ENCODE peak calls at places on chromosomes 2 and 18, in five cellular contexts. U, I, C, Z and G are unnamed samples.

GRCh38 chr18:50862401-50862800 is 16.5 kb upstream of the ME2 start:
- DNase-seq in U (no peak), I (no peak), C (no peak), Z (no peak), G (no peak)

GRCh38 chr2:50333501-50334228 is 698.3 kb downstream of the NRXN1 start:
- DNase-seq in U (no peak), I (no peak), C (no peak), Z (no peak), G (no peak)

GRCh38 chr2:152781210-152781609 is 62.8 kb downstream of the ARL6IP6 start:
- DNase-seq in U (no peak), I (no peak), C (no peak), Z (no peak), G (no peak)

GRCh38 chr18:25814841-25815458 is 275.5 kb downstream of the SS18 start:
- DNase-seq in U (no peak), I (peak; percentile 3), C (no peak), Z (no peak), G (peak; percentile 65)

GRCh38 chr2:28366496-28367282 is 26.0 kb upstream of the FOSL2 start:
- DNase-seq in U (no peak), I (peak; percentile 83), C (no peak), Z (peak; percentile 86), G (peak; percentile 93)

GRCh38 chr18:1680108-1680507 is 775.4 kb downstream of the ADCYAP1 start:
- DNase-seq in U (no peak), I (no peak), C (no peak), Z (no peak), G (no peak)

GRCh38 chr2:210966330-210966729 is 409.9 kb downstream of the CPS1 start:
- DNase-seq in U (no peak), I (no peak), C (no peak), Z (no peak), G (no peak)

GRCh38 chr2:26412091-26412673 is 10.5 kb downstream of the DRC1 start:
- DNase-seq in U (no peak), I (no peak), C (no peak), Z (no peak), G (no peak)

GRCh38 chr2:120854766-120855530 is 119.3 kb downstream of the GLI2 start:
- DNase-seq in U (no peak), I (no peak), C (no peak), Z (no peak), G (no peak)

GRCh38 chr2:96131818-96132745 is 6.2 kb downstream of the ASTL start:
- DNase-seq in U (no peak), I (no peak), C (no peak), Z (no peak), G (no peak)

GRCh38 chr2:150076281-150076680 is 411.2 kb downstream of the RND3 start:
- DNase-seq in U (no peak), I (no peak), C (peak; percentile 82), Z (no peak), G (no peak)

GRCh38 chr18:57585421-57585820 is 1.1 kb downstream of the FECH start:
- DNase-seq in U (no peak), I (no peak), C (peak; percentile 40), Z (no peak), G (no peak)

DNA sequence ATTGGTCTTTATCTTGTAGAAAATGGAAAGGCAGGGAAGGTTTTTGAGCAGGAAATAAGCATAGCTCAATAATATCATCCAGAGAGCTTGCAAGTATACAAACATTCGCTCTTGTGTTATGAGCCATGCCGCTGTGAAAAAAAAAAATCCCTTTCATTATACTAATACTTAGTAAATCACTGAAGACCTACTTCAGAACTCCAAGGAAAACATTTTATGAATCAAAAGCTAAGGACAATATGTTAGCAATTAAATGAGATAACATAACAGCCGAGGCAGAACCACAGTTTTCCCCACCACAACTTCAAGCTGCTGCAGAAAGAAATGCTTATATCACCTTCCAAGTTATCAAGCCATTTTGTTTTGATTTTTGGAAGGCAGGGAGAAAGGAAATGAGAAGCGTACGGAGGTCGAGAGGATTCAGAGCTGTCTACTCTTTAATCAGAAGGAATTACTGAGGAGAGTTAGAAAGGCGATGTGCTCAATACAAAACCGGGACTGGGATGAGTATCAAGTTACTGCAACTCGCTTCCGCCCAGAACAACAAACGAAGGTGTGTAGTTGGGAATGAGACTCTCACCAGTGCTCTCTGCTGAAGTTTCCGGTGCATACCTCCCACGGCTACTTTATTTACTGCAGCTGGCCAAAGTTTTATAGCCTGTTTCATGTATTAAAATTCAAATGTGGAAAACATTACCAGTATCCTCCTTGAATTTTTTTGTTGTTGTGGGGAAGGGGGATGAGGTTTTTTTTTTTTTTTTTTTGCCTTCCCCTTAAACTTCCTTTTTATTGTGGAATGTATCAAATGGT is 292.1 kb upstream of the CCDC68 start:
- DNase-seq in U (no peak), I (no peak), C (peak; percentile 38), Z (no peak), G (no peak)
- H3K4me1 ChIP-seq in U (peaks cover 4% of the 10 kb centered on the region), I (no peaks in the 10 kb centered on the region), C (peaks cover 11% of the 10 kb centered on the region), Z (no peaks in the 10 kb centered on the region), G (no peaks in the 10 kb centered on the region)

GRCh38 chr2:160753960-160754359 is 260.4 kb upstream of the RBMS1 start:
- DNase-seq in U (no peak), I (no peak), C (no peak), Z (no peak), G (no peak)
- H3K27ac ChIP-seq in U (no peak overlapping the region), I (no peak overlapping the region), C (no peak overlapping the region), Z (no peak overlapping the region), G (no peak overlapping the region)

GRCh38 chr18:23238152-23238531 is 102.9 kb downstream of the CABLES1 start:
- DNase-seq in U (no peak), I (no peak), C (peak; percentile 60), Z (peak; percentile 68), G (no peak)
- H3K4me1 ChIP-seq in U (peaks cover 9% of the 10 kb centered on the region), I (peaks cover 20% of the 10 kb centered on the region), C (peaks cover 13% of the 10 kb centered on the region), Z (peaks cover 16% of the 10 kb centered on the region), G (peaks cover 9% of the 10 kb centered on the region)

GRCh38 chr18:2881490-2882195 is 34.8 kb downstream of the EMILIN2 start:
- DNase-seq in U (peak; percentile 85), I (peak; percentile 34), C (peak; percentile 88), Z (peak; percentile 62), G (no peak)
- H3K27ac ChIP-seq in U (peak overlapping the region; percentile 86), I (peak overlapping the region; percentile 57), C (peak overlapping the region; percentile 33), Z (no peak overlapping the region), G (no peak overlapping the region)

GRCh38 chr18:63107931-63108330 is 211.6 kb downstream of the BCL2 start:
- DNase-seq in U (no peak), I (no peak), C (no peak), Z (no peak), G (no peak)
- H3K4me1 ChIP-seq in U (peaks cover 2% of the 10 kb centered on the region), I (peaks cover 15% of the 10 kb centered on the region), C (no peaks in the 10 kb centered on the region), Z (peaks cover 3% of the 10 kb centered on the region), G (peaks cover 10% of the 10 kb centered on the region)

GRCh38 chr2:8389373-8390108 is 292.3 kb upstream of the ID2 start:
- DNase-seq in U (no peak), I (no peak), C (peak; percentile 51), Z (no peak), G (no peak)
- H3K27ac ChIP-seq in U (no peak overlapping the region), I (no peak overlapping the region), C (no peak overlapping the region), Z (no peak overlapping the region), G (no peak overlapping the region)

GRCh38 chr2:240567872-240568677 is at the start of gene RNPEPL1:
- DNase-seq in U (peak; percentile 63), I (peak; percentile 56), C (no peak), Z (peak; percentile 72), G (peak; percentile 74)

GRCh38 chr2:240566203-240567136 is 1.8 kb upstream of the RNPEPL1 start:
- DNase-seq in U (peak; percentile 91), I (peak; percentile 91), C (peak; percentile 70), Z (peak; percentile 99), G (peak; percentile 95)

GRCh38 chr2:240568678-240569522 is 616 bp downstream of the RNPEPL1 start:
- DNase-seq in U (peak; percentile 79), I (peak; percentile 76), C (peak; percentile 64), Z (peak; percentile 79), G (peak; percentile 70)

GRCh38 chr2:240565267-240566202 is 2.7 kb upstream of the RNPEPL1 start:
- DNase-seq in U (peak; percentile 57), I (peak; percentile 95), C (peak; percentile 57), Z (peak; percentile 97), G (peak; percentile 90)

DNA sequence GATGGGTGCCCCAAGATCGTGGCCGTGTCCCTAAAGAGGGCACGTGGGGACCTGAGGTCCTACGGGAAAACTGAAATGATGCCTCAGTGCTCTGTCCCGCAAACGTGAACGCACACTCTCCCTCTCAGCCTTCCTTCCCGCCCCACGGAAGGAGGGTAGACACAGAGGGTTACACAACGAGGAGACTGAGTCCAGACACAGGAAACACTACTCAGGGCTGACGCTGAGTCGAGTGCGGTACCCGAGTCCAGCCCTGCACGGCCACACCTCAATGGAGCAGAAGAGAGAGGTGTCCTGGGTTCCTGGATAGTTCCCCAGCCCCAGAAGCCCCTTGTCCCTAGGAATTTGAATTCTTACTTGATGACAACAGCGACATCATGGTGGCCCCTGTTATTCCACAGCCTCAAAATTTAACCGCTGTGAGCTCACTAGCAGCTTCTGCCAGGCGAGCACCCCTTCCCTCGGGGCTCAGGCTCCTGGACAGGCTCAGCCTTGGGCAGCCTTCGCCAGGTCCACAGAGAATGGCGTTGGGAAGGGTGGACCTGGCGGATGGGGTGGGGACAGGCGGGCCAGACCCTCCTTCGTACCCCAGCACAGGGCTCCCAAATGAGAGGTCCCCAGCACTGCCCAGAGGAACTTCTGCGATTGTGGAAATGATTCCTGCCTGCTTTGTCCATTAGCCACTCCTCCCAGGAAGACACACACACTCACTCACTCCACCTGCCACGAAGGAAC is 980 bp upstream of the RNPEPL1 start:
- DNase-seq in U (peak; percentile 36), I (peak; percentile 53), C (no peak), Z (peak; percentile 68), G (peak; percentile 59)
- H3K4me1 ChIP-seq in U (peaks cover 17% of the 10 kb centered on the region), I (peaks cover 83% of the 10 kb centered on the region), C (peaks cover 36% of the 10 kb centered on the region), Z (peaks cover 58% of the 10 kb centered on the region), G (peaks cover 88% of the 10 kb centered on the region)

GRCh38 chr2:232280341-232280740 is 98.2 kb upstream of the ALPP start:
- DNase-seq in U (no peak), I (no peak), C (no peak), Z (no peak), G (no peak)

GRCh38 chr2:232288489-232288888 is 90.1 kb upstream of the ALPP start:
- DNase-seq in U (no peak), I (no peak), C (peak; percentile 11), Z (no peak), G (no peak)

GRCh38 chr2:232282486-232282885 is 96.1 kb upstream of the ALPP start:
- DNase-seq in U (no peak), I (no peak), C (no peak), Z (no peak), G (no peak)

GRCh38 chr2:232291343-232291742 is 87.2 kb upstream of the ALPP start:
- DNase-seq in U (no peak), I (no peak), C (no peak), Z (no peak), G (no peak)

DNA sequence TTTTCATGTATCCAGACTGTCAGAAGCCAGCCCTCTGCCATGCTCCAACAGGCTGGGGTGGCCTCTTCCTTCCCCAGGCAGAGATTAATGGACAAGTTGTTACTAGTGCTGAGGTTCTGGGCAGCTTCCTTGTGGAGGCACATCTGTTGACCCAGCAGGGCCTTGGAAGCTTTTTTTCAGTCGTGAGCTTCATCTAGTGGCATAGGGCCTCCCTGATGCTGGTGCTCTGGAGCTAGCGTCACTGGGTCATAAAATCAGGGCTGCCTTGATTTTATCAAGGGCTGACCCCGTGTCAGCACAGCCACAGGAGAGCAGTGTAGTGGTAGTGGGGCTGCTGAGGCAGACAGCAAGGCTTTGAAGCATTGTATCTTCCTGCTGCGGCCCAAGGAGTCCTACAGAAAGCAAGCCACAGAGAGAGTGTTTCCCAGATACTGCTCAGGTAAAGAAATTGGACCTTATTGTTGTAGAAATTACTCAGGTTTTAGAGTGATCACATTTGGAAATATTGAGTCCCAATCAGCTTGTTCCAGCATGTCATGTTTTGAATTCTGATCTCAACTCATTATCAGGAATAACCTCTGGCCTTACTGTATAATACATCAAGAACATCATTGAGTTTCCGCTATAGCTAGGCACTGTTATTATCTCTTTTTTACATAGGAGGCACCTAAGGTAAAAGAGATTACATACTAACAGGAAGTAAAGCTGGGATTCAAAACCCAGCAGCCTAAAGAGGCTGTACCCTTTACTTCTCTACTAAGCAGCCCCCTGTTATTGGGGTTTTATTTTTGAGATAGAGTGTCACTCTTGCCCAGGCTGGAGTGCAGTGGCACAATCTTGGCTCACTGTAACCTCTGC is 92.3 kb upstream of the ALPP start:
- DNase-seq in U (no peak), I (no peak), C (no peak), Z (no peak), G (no peak)
- H3K27ac ChIP-seq in U (peak overlapping the region; percentile 60), I (no peak overlapping the region), C (no peak overlapping the region), Z (no peak overlapping the region), G (no peak overlapping the region)